ENCODE peak calls at places on chromosomes 4 and X, in ten cellular contexts. One of them, this sample, is unnamed.

GRCh38 chrX:1205681-1206611 is 6.5 kb downstream of the CRLF2 start:
- DNase-seq in sigmoid colon: peak
- DNase-seq in colonic mucosa: peak
- DNase-seq in lower leg skin: peak
- DNase-seq in lung: no peak
- DNase-seq in OCI-LY7: peak
- DNase-seq in epithelial cell of esophagus: peak
- DNase-seq in ovary: no peak
- DNase-seq in thoracic aorta: no peak
- DNase-seq in endothelial cell: no peak
- DNase-seq in this sample: peak

GRCh38 chr4:114217150-114217817 is 237.8 kb upstream of the ARSJ start:
- DNase-seq in lower leg skin: no peak
- DNase-seq in OCI-LY7: no peak
- DNase-seq in lung: no peak
- DNase-seq in epithelial cell of esophagus: no peak
- DNase-seq in colonic mucosa: no peak
- DNase-seq in ovary: no peak
- DNase-seq in endothelial cell: no peak
- DNase-seq in sigmoid colon: no peak
- DNase-seq in thoracic aorta: no peak
- DNase-seq in this sample: no peak

GRCh38 chr4:183798249-183798920 is 106.7 kb upstream of the STOX2 start:
- DNase-seq in endothelial cell: peak
- DNase-seq in lung: peak
- DNase-seq in lower leg skin: no peak
- DNase-seq in epithelial cell of esophagus: peak
- DNase-seq in sigmoid colon: no peak
- DNase-seq in ovary: no peak
- DNase-seq in colonic mucosa: peak
- DNase-seq in thoracic aorta: no peak
- DNase-seq in OCI-LY7: no peak
- DNase-seq in this sample: peak

GRCh38 chrX:24023972-24024664 is 2.9 kb downstream of the KLHL15 start:
- DNase-seq in ovary: no peak
- DNase-seq in lung: no peak
- DNase-seq in sigmoid colon: no peak
- DNase-seq in epithelial cell of esophagus: no peak
- DNase-seq in colonic mucosa: no peak
- DNase-seq in lower leg skin: peak
- DNase-seq in endothelial cell: no peak
- DNase-seq in OCI-LY7: peak
- DNase-seq in thoracic aorta: no peak
- DNase-seq in this sample: no peak

GRCh38 chr4:182752158-182752910 is 164.9 kb downstream of the DCTD start:
- DNase-seq in OCI-LY7: no peak
- DNase-seq in lung: no peak
- DNase-seq in epithelial cell of esophagus: peak
- DNase-seq in lower leg skin: no peak
- DNase-seq in sigmoid colon: no peak
- DNase-seq in colonic mucosa: no peak
- DNase-seq in thoracic aorta: no peak
- DNase-seq in ovary: no peak
- DNase-seq in endothelial cell: no peak
- DNase-seq in this sample: no peak

GRCh38 chr4:105369988-105370387 is 103.9 kb downstream of the PPA2 start:
- DNase-seq in lower leg skin: no peak
- DNase-seq in colonic mucosa: no peak
- DNase-seq in lung: no peak
- DNase-seq in OCI-LY7: no peak
- DNase-seq in epithelial cell of esophagus: no peak
- DNase-seq in thoracic aorta: no peak
- DNase-seq in sigmoid colon: no peak
- DNase-seq in ovary: no peak
- DNase-seq in endothelial cell: no peak
- DNase-seq in this sample: no peak

GRCh38 chrX:11117751-11118150 is 6.6 kb downstream of the HCCS start:
- DNase-seq in epithelial cell of esophagus: no peak
- DNase-seq in ovary: no peak
- DNase-seq in colonic mucosa: no peak
- DNase-seq in OCI-LY7: no peak
- DNase-seq in thoracic aorta: no peak
- DNase-seq in lung: no peak
- DNase-seq in lower leg skin: no peak
- DNase-seq in endothelial cell: no peak
- DNase-seq in sigmoid colon: no peak
- DNase-seq in this sample: no peak

GRCh38 chr4:47696823-47697222 is 141.0 kb downstream of the CORIN start:
- DNase-seq in sigmoid colon: no peak
- DNase-seq in lung: no peak
- DNase-seq in colonic mucosa: no peak
- DNase-seq in epithelial cell of esophagus: no peak
- DNase-seq in thoracic aorta: no peak
- DNase-seq in lower leg skin: no peak
- DNase-seq in ovary: no peak
- DNase-seq in endothelial cell: no peak
- DNase-seq in OCI-LY7: no peak
- DNase-seq in this sample: no peak

DNA sequence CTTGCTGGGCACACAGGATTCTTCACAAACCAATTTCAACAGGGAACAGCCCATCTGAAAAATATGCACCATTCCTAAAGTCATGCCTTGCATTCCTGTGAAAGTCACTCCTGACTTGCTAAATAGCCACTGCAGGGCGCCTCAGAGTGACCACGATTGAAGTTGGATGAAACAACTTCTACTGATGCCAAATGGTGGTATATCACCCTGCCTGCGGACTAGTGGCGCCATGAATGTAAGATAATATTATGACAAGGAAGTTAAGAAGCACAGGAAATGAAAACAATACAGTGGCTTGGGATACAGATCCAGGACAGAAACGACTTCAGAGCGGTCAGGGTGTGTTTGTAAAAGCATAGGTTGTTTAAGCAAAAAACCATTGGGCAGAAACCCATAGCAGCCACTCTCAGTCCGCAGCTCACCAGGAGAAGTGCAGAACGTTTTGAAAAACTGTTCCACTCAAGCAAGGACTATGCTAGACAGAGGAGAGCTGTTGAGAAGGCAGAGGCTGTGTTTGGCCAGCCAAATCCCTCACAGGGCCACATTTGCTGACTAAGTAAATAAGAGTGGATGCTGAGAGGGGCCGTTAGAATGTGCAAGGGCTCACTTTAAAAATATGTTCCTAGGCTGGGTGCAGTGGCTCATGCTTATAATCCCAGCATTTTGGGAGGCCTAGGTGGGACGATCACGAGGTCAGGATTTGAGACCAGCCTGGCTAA is 250.4 kb downstream of the PTTG2 start:
- DNase-seq in endothelial cell: no peak
- DNase-seq in lower leg skin: no peak
- DNase-seq in OCI-LY7: no peak
- DNase-seq in lung: no peak
- DNase-seq in colonic mucosa: no peak
- DNase-seq in epithelial cell of esophagus: no peak
- DNase-seq in ovary: no peak
- DNase-seq in thoracic aorta: no peak
- DNase-seq in sigmoid colon: no peak
- DNase-seq in this sample: no peak
- TF ChIP-seq CTCF in endothelial cell: no peak
- TF ChIP-seq CTCF in lower leg skin: no peak
- TF ChIP-seq CTCF in OCI-LY7: no peak
- TF ChIP-seq CTCF in lung: no peak
- TF ChIP-seq CTCF in colonic mucosa: no peak
- TF ChIP-seq CTCF in epithelial cell of esophagus: no peak
- TF ChIP-seq CTCF in ovary: no peak
- TF ChIP-seq CTCF in thoracic aorta: no peak
- TF ChIP-seq CTCF in sigmoid colon: no peak
- TF ChIP-seq CTCF in this sample: no peak

GRCh38 chr4:5524451-5524850 is 183.9 kb downstream of the EVC2 start:
- DNase-seq in ovary: no peak
- DNase-seq in thoracic aorta: no peak
- DNase-seq in colonic mucosa: no peak
- DNase-seq in endothelial cell: no peak
- DNase-seq in OCI-LY7: no peak
- DNase-seq in sigmoid colon: no peak
- DNase-seq in lung: no peak
- DNase-seq in epithelial cell of esophagus: no peak
- DNase-seq in lower leg skin: no peak
- DNase-seq in this sample: no peak
- TF ChIP-seq CTCF in ovary: no peak
- TF ChIP-seq CTCF in thoracic aorta: no peak
- TF ChIP-seq CTCF in colonic mucosa: no peak
- TF ChIP-seq CTCF in endothelial cell: no peak
- TF ChIP-seq CTCF in OCI-LY7: no peak
- TF ChIP-seq CTCF in sigmoid colon: no peak
- TF ChIP-seq CTCF in lung: no peak
- TF ChIP-seq CTCF in epithelial cell of esophagus: no peak
- TF ChIP-seq CTCF in lower leg skin: no peak
- TF ChIP-seq CTCF in this sample: no peak

DNA sequence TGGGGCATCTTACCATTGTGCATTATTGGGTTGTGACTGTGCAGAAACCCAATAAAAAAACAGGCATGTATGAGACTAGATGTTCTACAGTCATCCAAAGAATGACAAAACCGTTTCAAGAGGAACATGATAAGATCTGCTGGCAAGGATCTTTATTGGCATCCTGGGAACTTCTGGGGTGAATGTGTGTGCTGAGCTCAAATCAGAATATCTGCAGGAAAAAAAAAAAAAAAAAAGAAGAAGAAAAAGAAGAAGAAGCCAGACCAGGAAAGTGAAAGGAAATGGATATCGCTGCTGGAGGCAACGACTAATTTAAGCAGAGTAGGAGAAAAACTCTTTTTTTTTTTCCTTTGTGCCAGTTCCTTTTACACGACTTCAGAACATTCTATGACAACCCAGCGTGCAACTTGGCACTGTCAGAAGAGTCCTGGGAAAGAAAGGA is 484.2 kb upstream of the BOD1L1 start:
- DNase-seq in OCI-LY7: no peak
- DNase-seq in colonic mucosa: no peak
- DNase-seq in sigmoid colon: no peak
- DNase-seq in epithelial cell of esophagus: no peak
- DNase-seq in ovary: no peak
- DNase-seq in thoracic aorta: no peak
- DNase-seq in lung: no peak
- DNase-seq in endothelial cell: no peak
- DNase-seq in lower leg skin: no peak
- DNase-seq in this sample: no peak
- TF ChIP-seq CTCF in OCI-LY7: no peak
- TF ChIP-seq CTCF in colonic mucosa: no peak
- TF ChIP-seq CTCF in sigmoid colon: no peak
- TF ChIP-seq CTCF in epithelial cell of esophagus: no peak
- TF ChIP-seq CTCF in ovary: no peak
- TF ChIP-seq CTCF in thoracic aorta: no peak
- TF ChIP-seq CTCF in lung: no peak
- TF ChIP-seq CTCF in endothelial cell: no peak
- TF ChIP-seq CTCF in lower leg skin: no peak
- TF ChIP-seq CTCF in this sample: no peak

GRCh38 chrX:46571423-46572294 is 1.9 kb upstream of the CHST7 start:
- DNase-seq in thoracic aorta: no peak
- DNase-seq in OCI-LY7: no peak
- DNase-seq in lung: no peak
- DNase-seq in epithelial cell of esophagus: no peak
- DNase-seq in sigmoid colon: no peak
- DNase-seq in colonic mucosa: no peak
- DNase-seq in ovary: no peak
- DNase-seq in lower leg skin: peak
- DNase-seq in endothelial cell: no peak
- DNase-seq in this sample: no peak

GRCh38 chrX:46573331-46573895 is at the start of gene CHST7:
- DNase-seq in sigmoid colon: peak
- DNase-seq in endothelial cell: peak
- DNase-seq in thoracic aorta: peak
- DNase-seq in epithelial cell of esophagus: peak
- DNase-seq in OCI-LY7: peak
- DNase-seq in lung: peak
- DNase-seq in lower leg skin: peak
- DNase-seq in colonic mucosa: peak
- DNase-seq in ovary: peak
- DNase-seq in this sample: peak

GRCh38 chrX:46574337-46574940 is 874 bp downstream of the CHST7 start:
- DNase-seq in endothelial cell: peak
- DNase-seq in ovary: peak
- DNase-seq in lung: no peak
- DNase-seq in thoracic aorta: no peak
- DNase-seq in sigmoid colon: no peak
- DNase-seq in OCI-LY7: peak
- DNase-seq in colonic mucosa: no peak
- DNase-seq in epithelial cell of esophagus: peak
- DNase-seq in lower leg skin: peak
- DNase-seq in this sample: peak

GRCh38 chrX:46573896-46574336 is 351 bp downstream of the CHST7 start:
- DNase-seq in lung: peak
- DNase-seq in thoracic aorta: no peak
- DNase-seq in lower leg skin: peak
- DNase-seq in ovary: peak
- DNase-seq in sigmoid colon: peak
- DNase-seq in epithelial cell of esophagus: peak
- DNase-seq in colonic mucosa: peak
- DNase-seq in OCI-LY7: peak
- DNase-seq in endothelial cell: peak
- DNase-seq in this sample: peak

GRCh38 chrX:46572295-46572936 is 1.1 kb upstream of the CHST7 start:
- DNase-seq in OCI-LY7: peak
- DNase-seq in ovary: no peak
- DNase-seq in lung: no peak
- DNase-seq in epithelial cell of esophagus: peak
- DNase-seq in sigmoid colon: no peak
- DNase-seq in colonic mucosa: no peak
- DNase-seq in lower leg skin: peak
- DNase-seq in endothelial cell: no peak
- DNase-seq in thoracic aorta: no peak
- DNase-seq in this sample: no peak
- TF ChIP-seq CTCF in OCI-LY7: no peak
- TF ChIP-seq CTCF in ovary: no peak
- TF ChIP-seq CTCF in lung: no peak
- TF ChIP-seq CTCF in epithelial cell of esophagus: peak
- TF ChIP-seq CTCF in sigmoid colon: no peak
- TF ChIP-seq CTCF in colonic mucosa: no peak
- TF ChIP-seq CTCF in lower leg skin: no peak
- TF ChIP-seq CTCF in endothelial cell: no peak
- TF ChIP-seq CTCF in thoracic aorta: no peak
- TF ChIP-seq CTCF in this sample: no peak

This sample was measured in nephron progenitor cell.